ENCODE peak calls at places on chromosomes 2 and 18, in ten cellular contexts. M is fibroblast of villous mesenchyme, X is heart right ventricle, Q is EL, Z is NCI-H187, N is LoVo, T is endothelial cell, Y is germinal center, B is head of caudate nucleus, L is SJSA1. C is an unnamed sample.

GRCh38 chr18:9627642-9628041 is 13.3 kb upstream of the PPP4R1 start:
- DNase-seq in M (peak), X (no peak), Q (peak), Z (no peak), N (no peak), T (no peak), Y (no peak), B (no peak), L (no peak), C (no peak)

GRCh38 chr2:99821572-99822369 is 320.6 kb downstream of the AFF3 start:
- DNase-seq in M (peak), X (no peak), Q (peak), Z (no peak), N (no peak), T (no peak), Y (no peak), B (no peak), L (no peak), C (no peak)

GRCh38 chr2:172772637-172773036 is 37.0 kb downstream of the RAPGEF4 start:
- DNase-seq in M (peak), X (no peak), Q (no peak), Z (no peak), N (no peak), T (no peak), Y (no peak), B (no peak), L (no peak), C (no peak)

GRCh38 chr2:10924441-10924840 is 12.7 kb downstream of the KCNF1 start:
- DNase-seq in M (no peak), X (no peak), Q (no peak), Z (no peak), N (no peak), T (no peak), Y (no peak), B (no peak), L (no peak), C (no peak)

GRCh38 chr2:36405183-36405582 is 49.6 kb downstream of the CRIM1 start:
- DNase-seq in M (peak), X (no peak), Q (no peak), Z (no peak), N (no peak), T (no peak), Y (no peak), B (no peak), L (no peak), C (no peak)

GRCh38 chr2:197125000-197125399 is 185.6 kb downstream of the ANKRD44 start:
- DNase-seq in M (no peak), X (no peak), Q (peak), Z (no peak), N (no peak), T (no peak), Y (no peak), B (no peak), L (peak), C (no peak)

GRCh38 chr2:28709101-28709500 is 42.5 kb upstream of the PPP1CB start:
- DNase-seq in M (peak), X (no peak), Q (no peak), Z (no peak), N (no peak), T (no peak), Y (no peak), B (no peak), L (no peak), C (no peak)

GRCh38 chr2:238264072-238264460 is 24.2 kb upstream of the HES6 start:
- DNase-seq in M (no peak), X (no peak), Q (no peak), Z (no peak), N (no peak), T (no peak), Y (no peak), B (no peak), L (no peak), C (no peak)

GRCh38 chr2:73406996-73407395 is 21.4 kb downstream of the ALMS1 start:
- DNase-seq in M (no peak), X (no peak), Q (no peak), Z (no peak), N (no peak), T (no peak), Y (no peak), B (no peak), L (no peak), C (no peak)

GRCh38 chr2:62999905-63000304 is 50.7 kb upstream of the OTX1 start:
- DNase-seq in M (no peak), X (peak), Q (peak), Z (no peak), N (no peak), T (no peak), Y (no peak), B (no peak), L (no peak), C (no peak)

GRCh38 chr2:22944141-22944540 is 440.8 kb upstream of the KLHL29 start:
- DNase-seq in M (no peak), X (peak), Q (no peak), Z (no peak), N (no peak), T (no peak), Y (no peak), B (no peak), L (no peak), C (no peak)

GRCh38 chr2:136929531-136929930 is 164.2 kb downstream of the THSD7B start:
- DNase-seq in M (no peak), X (no peak), Q (no peak), Z (no peak), N (no peak), T (no peak), Y (no peak), B (no peak), L (no peak), C (no peak)

GRCh38 chr2:219440388-219441256 is 6.0 kb downstream of the SPEG start:
- DNase-seq in M (no peak), X (no peak), Q (peak), Z (no peak), N (no peak), T (no peak), Y (no peak), B (no peak), L (no peak), C (no peak)

GRCh38 chr2:64463784-64464183 is 9.8 kb downstream of the LGALSL start:
- DNase-seq in M (peak), X (no peak), Q (peak), Z (no peak), N (no peak), T (no peak), Y (no peak), B (no peak), L (no peak), C (no peak)

GRCh38 chr18:21330122-21330701 is 88.2 kb downstream of the GREB1L start:
- DNase-seq in M (peak), X (no peak), Q (peak), Z (no peak), N (peak), T (no peak), Y (no peak), B (no peak), L (no peak), C (no peak)

GRCh38 chr2:216651370-216651881 is 18.2 kb downstream of the IGFBP2 start:
- DNase-seq in M (peak), X (no peak), Q (no peak), Z (no peak), N (no peak), T (no peak), Y (no peak), B (no peak), L (no peak), C (no peak)

GRCh38 chr2:64613276-64613675 is 40.4 kb downstream of the SERTAD2 start:
- DNase-seq in M (no peak), X (no peak), Q (no peak), Z (no peak), N (no peak), T (no peak), Y (no peak), B (no peak), L (no peak), C (no peak)

GRCh38 chr2:45649457-45649854 is 2.0 kb upstream of the PRKCE start:
- DNase-seq in M (no peak), X (no peak), Q (peak), Z (no peak), N (no peak), T (no peak), Y (peak), B (no peak), L (no peak), C (no peak)

GRCh38 chr2:45177870-45178269 is 168.6 kb upstream of the SIX2 start:
- DNase-seq in M (peak), X (no peak), Q (peak), Z (no peak), N (peak), T (no peak), Y (no peak), B (no peak), L (no peak), C (no peak)

GRCh38 chr2:228417966-228418365 is 236.5 kb upstream of the SPHKAP start:
- DNase-seq in M (peak), X (no peak), Q (peak), Z (no peak), N (no peak), T (no peak), Y (no peak), B (no peak), L (no peak), C (no peak)

GRCh38 chr2:69731575-69731974 is 10.4 kb upstream of the ANXA4 start:
- DNase-seq in M (no peak), X (no peak), Q (no peak), Z (no peak), N (no peak), T (no peak), Y (peak), B (no peak), L (no peak), C (no peak)

GRCh38 chr2:6103949-6104348 is 411.8 kb downstream of the SOX11 start:
- DNase-seq in M (no peak), X (no peak), Q (no peak), Z (peak), N (no peak), T (no peak), Y (no peak), B (no peak), L (no peak), C (no peak)

GRCh38 chr2:190984595-190984994 is 29.4 kb downstream of the STAT1 start:
- DNase-seq in M (peak), X (no peak), Q (peak), Z (no peak), N (no peak), T (no peak), Y (no peak), B (no peak), L (no peak), C (no peak)

GRCh38 chr18:48799724-48800315 is 150.9 kb downstream of the SMAD7 start:
- DNase-seq in M (no peak), X (no peak), Q (no peak), Z (no peak), N (no peak), T (no peak), Y (no peak), B (peak), L (peak), C (no peak)

GRCh38 chr2:79128406-79128805 is 8.1 kb downstream of the REG1A start:
- DNase-seq in M (no peak), X (no peak), Q (no peak), Z (no peak), N (no peak), T (no peak), Y (no peak), B (no peak), L (no peak), C (no peak)

GRCh38 chr18:46733872-46734271 is 23.0 kb downstream of the ST8SIA5 start:
- DNase-seq in M (no peak), X (no peak), Q (no peak), Z (no peak), N (no peak), T (no peak), Y (no peak), B (no peak), L (no peak), C (no peak)

GRCh38 chr2:146004470-146004869 is 1484.6 kb upstream of the ZEB2 start:
- DNase-seq in M (peak), X (no peak), Q (peak), Z (no peak), N (no peak), T (no peak), Y (no peak), B (no peak), L (no peak), C (no peak)

GRCh38 chr2:43418673-43419072 is 177.2 kb downstream of the THADA start:
- DNase-seq in M (no peak), X (no peak), Q (no peak), Z (no peak), N (no peak), T (no peak), Y (no peak), B (no peak), L (no peak), C (no peak)

GRCh38 chr18:60047556-60047955 is 147.8 kb downstream of the PMAIP1 start:
- DNase-seq in M (no peak), X (no peak), Q (peak), Z (no peak), N (no peak), T (no peak), Y (no peak), B (no peak), L (no peak), C (no peak)

GRCh38 chr2:8154936-8155335 is 526.9 kb upstream of the ID2 start:
- DNase-seq in M (no peak), X (no peak), Q (peak), Z (no peak), N (no peak), T (no peak), Y (no peak), B (no peak), L (no peak), C (no peak)

GRCh38 chr18:67513285-67513684 is 3.2 kb downstream of the DSEL start:
- DNase-seq in M (no peak), X (no peak), Q (no peak), Z (no peak), N (no peak), T (no peak), Y (no peak), B (no peak), L (no peak), C (no peak)

GRCh38 chr2:165469417-165469816 is at the start of gene CSRNP3:
- DNase-seq in M (peak), X (peak), Q (peak), Z (no peak), N (no peak), T (peak), Y (no peak), B (peak), L (no peak), C (peak)

GRCh38 chr2:174492963-174493431 is 6.2 kb upstream of the GPR155 start:
- DNase-seq in M (no peak), X (no peak), Q (no peak), Z (no peak), N (no peak), T (no peak), Y (peak), B (no peak), L (no peak), C (no peak)

GRCh38 chr18:68147728-68148127 is 567.2 kb downstream of the TMX3 start:
- DNase-seq in M (peak), X (no peak), Q (no peak), Z (no peak), N (no peak), T (no peak), Y (no peak), B (no peak), L (no peak), C (no peak)